ENCODE peak calls at places on chromosomes 6 and 20, in four cellular contexts. G is CD8-positive, alpha-beta memory T cell; O is ELR; R is A172. L is an unnamed sample.

GRCh38 chr6:4805553-4806307 is 29.5 kb downstream of the CDYL start:
- DNase-seq in G (peak), O (peak), R (peak), L (no peak)

GRCh38 chr6:28060381-28060780 is 20.0 kb upstream of the ZNF165 start:
- DNase-seq in G (no peak), O (no peak), R (no peak), L (no peak)

GRCh38 chr6:14816106-14816864 is 429.6 kb upstream of the JARID2 start:
- DNase-seq in G (no peak), O (no peak), R (peak), L (no peak)

GRCh38 chr20:34316191-34316814 is 13.1 kb upstream of the AHCY start:
- DNase-seq in G (no peak), O (peak), R (peak), L (no peak)

GRCh38 chr20:17557675-17558006 is 12.2 kb upstream of the DSTN start:
- DNase-seq in G (no peak), O (peak), R (peak), L (no peak)

GRCh38 chr20:24894488-24894887 is 54.6 kb upstream of the CST7 start:
- DNase-seq in G (no peak), O (no peak), R (no peak), L (no peak)

GRCh38 chr6:138493413-138493812 is 5.9 kb downstream of the NHSL1 start:
- DNase-seq in G (no peak), O (peak), R (peak), L (no peak)

GRCh38 chr20:60292001-60292520 is 333.8 kb downstream of the CDH26 start:
- DNase-seq in G (no peak), O (no peak), R (no peak), L (no peak)

GRCh38 chr20:21189761-21190523 is 64.1 kb downstream of the KIZ start:
- DNase-seq in G (no peak), O (no peak), R (no peak), L (no peak)

GRCh38 chr6:11778648-11779307 is at the start of gene ADTRP:
- DNase-seq in G (no peak), O (no peak), R (no peak), L (no peak)

GRCh38 chr6:13989424-13990144 is 64.8 kb downstream of the RNF182 start:
- DNase-seq in G (no peak), O (peak), R (no peak), L (no peak)

GRCh38 chr20:32134026-32134425 is 24.5 kb downstream of the TM9SF4 start:
- DNase-seq in G (no peak), O (no peak), R (no peak), L (no peak)

GRCh38 chr6:75568965-75569364 is 32.7 kb upstream of the SENP6 start:
- DNase-seq in G (no peak), O (no peak), R (no peak), L (no peak)

GRCh38 chr20:36624068-36624813 is 18.7 kb downstream of the RAB5IF start:
- DNase-seq in G (no peak), O (no peak), R (no peak), L (no peak)

GRCh38 chr6:136586295-136586694 is 36.1 kb upstream of the MAP7 start:
- DNase-seq in G (no peak), O (peak), R (peak), L (no peak)

GRCh38 chr6:125020385-125020784 is 58.1 kb downstream of the RNF217 start:
- DNase-seq in G (no peak), O (no peak), R (no peak), L (no peak)

GRCh38 chr20:38221041-38221589 is 39.4 kb downstream of the KIAA1755 start:
- DNase-seq in G (peak), O (peak), R (peak), L (peak)

GRCh38 chr6:159249752-159250151 is 80.6 kb downstream of the FNDC1 start:
- DNase-seq in G (no peak), O (no peak), R (no peak), L (no peak)

GRCh38 chr6:8064638-8065518 is 689 bp upstream of the BLOC1S5 start:
- DNase-seq in G (no peak), O (no peak), R (peak), L (no peak)

GRCh38 chr6:35710241-35710847 is 21.6 kb upstream of the FKBP5 start:
- DNase-seq in G (no peak), O (no peak), R (no peak), L (no peak)

GRCh38 chr6:31004794-31005193 is 5.5 kb upstream of the MUC22 start:
- DNase-seq in G (no peak), O (no peak), R (no peak), L (no peak)

GRCh38 chr6:5096482-5096881 is 11.3 kb downstream of the PPP1R3G start:
- DNase-seq in G (no peak), O (no peak), R (no peak), L (no peak)

GRCh38 chr20:49284818-49285217 is 7.0 kb upstream of the ZNFX1 start:
- DNase-seq in G (no peak), O (no peak), R (no peak), L (no peak)

GRCh38 chr20:52577696-52578095 is 386.1 kb upstream of the ZFP64 start:
- DNase-seq in G (no peak), O (no peak), R (no peak), L (no peak)

GRCh38 chr20:4135385-4136077 is 120.2 kb upstream of the RNF24 start:
- DNase-seq in G (no peak), O (peak), R (peak), L (no peak)

GRCh38 chr6:30957716-30958115 is 16.9 kb downstream of the MUCL3 start:
- DNase-seq in G (no peak), O (no peak), R (no peak), L (no peak)

GRCh38 chr20:4045741-4046140 is 30.4 kb upstream of the RNF24 start:
- DNase-seq in G (no peak), O (peak), R (peak), L (no peak)

GRCh38 chr20:45947110-45947866 is 12.8 kb downstream of the PCIF1 start:
- DNase-seq in G (no peak), O (no peak), R (no peak), L (no peak)

GRCh38 chr20:31837896-31838397 is 7.5 kb downstream of the FOXS1 start:
- DNase-seq in G (no peak), O (peak), R (peak), L (no peak)

GRCh38 chr6:55276745-55277627 is 50.3 kb upstream of the GFRAL start:
- DNase-seq in G (no peak), O (peak), R (peak), L (no peak)

L was measured in stimulated activated naive CD4-positive, alpha-beta T cell.